ENCODE peak calls at places on chromosomes 5 and 9, in four cellular contexts. Y, A, H and Z are unnamed samples. For H3K4me1, the result is how much of the 10 kb centered on the place peaks cover.

GRCh38 chr9:76510041-76510440 is 51.1 kb downstream of the GCNT1 start:
- DNase-seq in H (no peak), Y (no peak), A (no peak), Z (peak)

GRCh38 chr9:131915181-131915580 is 164.5 kb downstream of the MED27 start:
- DNase-seq in A (no peak), Y (no peak), H (no peak), Z (peak)

GRCh38 chr9:122821278-122821952 is 7.0 kb downstream of the PDCL start:
- DNase-seq in Y (no peak), A (no peak), H (no peak), Z (no peak)

GRCh38 chr5:96079075-96079474 is 117.4 kb upstream of the ELL2 start:
- DNase-seq in A (no peak), H (no peak), Y (no peak), Z (peak)

GRCh38 chr5:77946381-77947050 is 170.4 kb upstream of the TBCA start:
- DNase-seq in A (no peak), H (no peak), Y (no peak), Z (no peak)

GRCh38 chr5:36181709-36182262 is 29.9 kb downstream of the SKP2 start:
- DNase-seq in A (no peak), H (no peak), Y (no peak), Z (no peak)

GRCh38 chr5:1265461-1266455 is 29.1 kb downstream of the TERT start:
- DNase-seq in H (no peak), A (no peak), Y (no peak), Z (no peak)

GRCh38 chr5:68409259-68409658 is 193.7 kb downstream of the PIK3R1 start:
- DNase-seq in Y (no peak), H (no peak), A (no peak), Z (peak)

GRCh38 chr5:75666801-75667200 is 50.4 kb downstream of the POC5 start:
- DNase-seq in A (no peak), Y (no peak), H (peak), Z (no peak)

GRCh38 chr9:71323357-71323756 is 201.9 kb upstream of the TRPM3 start:
- DNase-seq in A (no peak), Y (no peak), H (no peak), Z (no peak)

GRCh38 chr5:72468606-72469005 is 38.6 kb downstream of the ZNF366 start:
- DNase-seq in H (no peak), A (no peak), Y (no peak), Z (no peak)

GRCh38 chr9:121895836-121896544 is 197.1 kb downstream of the TTLL11 start:
- DNase-seq in Y (no peak), H (peak), A (no peak), Z (no peak)

GRCh38 chr9:2085719-2086515 is 70.8 kb downstream of the SMARCA2 start:
- DNase-seq in Y (no peak), A (no peak), H (no peak), Z (peak)

GRCh38 chr5:137743031-137743640 is 7.2 kb upstream of the KLHL3 start:
- DNase-seq in A (peak), H (peak), Y (peak), Z (peak)

DNA sequence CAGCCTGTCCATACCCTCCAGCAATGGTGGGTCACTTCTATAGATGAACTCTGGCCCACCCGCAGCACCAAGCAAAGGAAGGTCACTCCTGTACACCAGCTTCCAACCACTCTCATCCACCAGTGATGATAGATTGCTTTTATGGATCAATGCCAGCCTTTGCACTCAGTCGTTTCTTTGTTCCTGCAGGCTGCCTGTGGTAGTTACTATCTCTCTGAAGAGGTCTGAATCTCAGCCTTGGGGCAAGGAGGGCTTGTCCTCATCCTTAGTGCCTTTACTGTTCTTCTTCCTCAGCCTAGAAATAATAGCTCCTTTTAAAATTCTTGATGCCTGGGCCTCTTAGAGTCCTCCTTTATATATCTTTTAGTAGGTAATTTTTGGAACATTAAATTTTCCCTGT is 100.8 kb downstream of the TMC1 start:
- DNase-seq in Y (no peak), H (no peak), A (no peak), Z (no peak)
- TF ChIP-seq EZH2phosphoT487 in Y (no peak), H (no peak), A (no peak), Z (no peak)

GRCh38 chr5:150502847-150503246 is 5.1 kb upstream of the NDST1 start:
- DNase-seq in H (no peak), A (no peak), Y (no peak), Z (no peak)
- H3K4me1 ChIP-seq in H (half or more), A (under half), Y (under half), Z (half or more)

GRCh38 chr9:91033270-91033669 is 231.7 kb downstream of the SYK start:
- DNase-seq in Y (no peak), H (no peak), A (no peak), Z (no peak)

GRCh38 chr9:91032056-91032455 is 230.4 kb downstream of the SYK start:
- DNase-seq in A (no peak), H (no peak), Y (no peak), Z (no peak)

GRCh38 chr9:91034976-91035824 is 233.6 kb downstream of the SYK start:
- DNase-seq in A (peak), H (no peak), Y (peak), Z (peak)

GRCh38 chr9:91034521-91034920 is 232.9 kb downstream of the SYK start:
- DNase-seq in Y (peak), A (peak), H (no peak), Z (no peak)

GRCh38 chr9:91033802-91034201 is 232.2 kb downstream of the SYK start:
- DNase-seq in Y (peak), A (peak), H (peak), Z (peak)
- TF ChIP-seq EZH2phosphoT487 in Y (no peak), A (no peak), H (no peak), Z (no peak)

DNA sequence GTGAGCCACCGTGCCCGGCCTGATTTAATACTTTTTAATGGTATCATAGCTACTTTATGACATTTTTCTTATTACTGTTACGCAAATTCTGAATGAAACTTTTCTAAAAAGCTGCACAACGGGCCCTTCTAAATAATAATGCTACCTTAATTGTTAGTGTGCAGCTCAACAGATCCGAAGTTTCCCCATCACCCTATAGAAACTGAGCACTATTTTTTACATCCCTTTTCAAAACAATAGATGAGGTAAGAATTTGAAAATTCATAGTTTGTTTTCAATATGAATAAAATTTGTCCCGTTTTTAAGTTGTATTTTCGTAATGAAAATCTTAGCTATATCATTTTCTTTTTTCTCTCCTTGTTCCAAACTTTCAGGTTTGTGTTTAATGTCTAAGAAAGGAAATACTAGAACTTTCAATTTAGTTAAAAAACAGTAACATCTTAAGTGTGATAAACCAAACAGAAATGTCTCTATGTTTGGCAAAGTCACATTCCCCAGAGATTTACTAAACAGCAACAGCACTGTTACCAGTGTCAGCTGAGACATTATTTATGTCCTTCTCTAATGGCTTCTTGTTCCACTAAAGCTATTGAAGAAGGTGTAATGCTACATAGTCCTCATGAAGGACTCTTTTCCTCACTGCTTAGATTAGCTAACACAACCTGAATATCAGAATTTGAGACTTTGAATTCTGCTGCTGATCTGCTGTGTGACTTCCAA is 22.9 kb downstream of the KIF2A start:
- DNase-seq in H (no peak), A (no peak), Y (no peak), Z (no peak)
- H3K4me1 ChIP-seq in H (under half), A (under half), Y (under half), Z (under half)

GRCh38 chr5:180647465-180647864 is 1.9 kb downstream of the FLT4 start:
- DNase-seq in Y (no peak), A (no peak), H (no peak), Z (no peak)
- TF ChIP-seq EZH2phosphoT487 in Y (no peak), A (no peak), H (no peak), Z (no peak)